ENCODE peak calls at places on chromosomes 3 and 15, in four cellular contexts. W is astrocyte of the spinal cord, P is Calu3, F is ureter. C is an unnamed sample.

GRCh38 chr3:23051240-23052140 is 151.6 kb upstream of the UBE2E2 start:
- DNase-seq in F (no peak), W (no peak), P (no peak), C (no peak)

GRCh38 chr3:140441006-140441405 is 236.9 kb upstream of the TRIM42 start:
- DNase-seq in W (peak), P (peak), F (no peak), C (no peak)

GRCh38 chr3:58010562-58010961 is 2.3 kb downstream of the FLNB start:
- DNase-seq in P (no peak), W (no peak), F (no peak), C (no peak)

GRCh38 chr15:90266061-90266431 is 574 bp downstream of the NGRN start:
- DNase-seq in F (no peak), W (no peak), P (peak), C (no peak)

GRCh38 chr15:85406916-85407315 is 26.5 kb downstream of the AKAP13 start:
- DNase-seq in P (no peak), W (peak), F (no peak), C (no peak)

GRCh38 chr3:46667657-46668056 is 25.8 kb downstream of the ALS2CL start:
- DNase-seq in F (peak), P (no peak), W (no peak), C (no peak)

GRCh38 chr3:11074441-11074840 is 79.9 kb upstream of the HRH1 start:
- DNase-seq in F (no peak), P (no peak), W (no peak), C (no peak)

GRCh38 chr15:66765478-66766281 is 63.6 kb downstream of the SMAD6 start:
- DNase-seq in W (peak), F (peak), P (peak), C (no peak)

GRCh38 chr3:58369038-58369437 is 36.3 kb downstream of the PXK start:
- DNase-seq in W (no peak), P (no peak), F (no peak), C (no peak)

GRCh38 chr3:195893916-195894315 is 14.4 kb downstream of the TNK2 start:
- DNase-seq in P (no peak), F (no peak), W (no peak), C (no peak)

GRCh38 chr3:61936344-61936937 is 375.1 kb downstream of the PTPRG start:
- DNase-seq in P (no peak), F (no peak), W (no peak), C (no peak)

GRCh38 chr3:59266551-59266950 is 216.7 kb upstream of the CFAP20DC start:
- DNase-seq in W (peak), F (no peak), P (no peak), C (no peak)

C was measured in ecto neural progenitor cell.